ENCODE peak calls at places on chromosomes 7 and 10, in six cellular contexts. E is T-cell, I is psoas muscle, C is NCI-H2081, H is H54, B is HT-29. X is an unnamed sample.

GRCh38 chr7:157714166-157715070 is 377.6 kb downstream of the DNAJB6 start:
- DNase-seq in E (no peak), I (no peak), C (no peak), H (no peak), B (no peak), X (no peak)

GRCh38 chr7:107878636-107879035 is 12.3 kb upstream of the DLD start:
- DNase-seq in E (no peak), I (no peak), C (no peak), H (no peak), B (no peak), X (no peak)

GRCh38 chr7:27142562-27143021 is 889 bp downstream of the HOXA5 start:
- DNase-seq in E (no peak), I (peak; percentile 41), C (no peak), H (no peak), B (no peak), X (no peak)

GRCh38 chr7:101645951-101646350 is 16.9 kb upstream of the MYL10 start:
- DNase-seq in E (no peak), I (no peak), C (no peak), H (no peak), B (no peak), X (no peak)

GRCh38 chr7:900331-901040 is 24.1 kb downstream of the GET4 start:
- DNase-seq in E (no peak), I (no peak), C (no peak), H (no peak), B (no peak), X (no peak)

GRCh38 chr7:128444242-128444641 is 11.4 kb upstream of the HILPDA start:
- DNase-seq in E (no peak), I (no peak), C (peak; percentile 72), H (no peak), B (no peak), X (no peak)

GRCh38 chr7:55476071-55476803 is 96.1 kb downstream of the VOPP1 start:
- DNase-seq in E (no peak), I (no peak), C (peak; percentile 32), H (peak; percentile 79), B (no peak), X (no peak)

GRCh38 chr7:116616555-116617059 is 55.4 kb upstream of the MET start:
- DNase-seq in E (no peak), I (no peak), C (no peak), H (no peak), B (no peak), X (no peak)

GRCh38 chr10:7082967-7083366 is 327.9 kb downstream of the SFMBT2 start:
- DNase-seq in E (no peak), I (no peak), C (no peak), H (no peak), B (no peak), X (no peak)

GRCh38 chr7:106074257-106074656 is 37.9 kb downstream of the SYPL1 start:
- DNase-seq in E (no peak), I (no peak), C (no peak), H (no peak), B (no peak), X (no peak)

GRCh38 chr10:91634898-91635297 is 2.0 kb upstream of the PPP1R3C start:
- DNase-seq in E (no peak), I (no peak), C (no peak), H (no peak), B (no peak), X (no peak)

GRCh38 chr10:43574035-43574892 is at the start of gene ZNF239:
- DNase-seq in E (peak; percentile 74), I (peak; percentile 95), C (peak; percentile 48), H (no peak), B (peak; percentile 81), X (peak; percentile 81)

GRCh38 chr7:92639213-92639896 is 49.2 kb upstream of the FAM133B start:
- DNase-seq in E (no peak), I (no peak), C (no peak), H (no peak), B (no peak), X (no peak)

GRCh38 chr7:101985646-101986199 is 168.3 kb downstream of the CUX1 start:
- DNase-seq in E (no peak), I (no peak), C (no peak), H (no peak), B (no peak), X (no peak)

GRCh38 chr7:64885520-64886240 is 17.4 kb upstream of the ZNF273 start:
- DNase-seq in E (no peak), I (no peak), C (no peak), H (no peak), B (no peak), X (no peak)

GRCh38 chr7:124515431-124515830 is 250.2 kb downstream of the GPR37 start:
- DNase-seq in E (no peak), I (no peak), C (no peak), H (no peak), B (no peak), X (no peak)

GRCh38 chr7:131327049-131327625 is 539 bp upstream of the MKLN1 start:
- DNase-seq in E (no peak), I (no peak), C (peak; percentile 47), H (peak; percentile 48), B (no peak), X (no peak)

GRCh38 chr7:5689118-5689517 is 92.3 kb downstream of the RNF216 start:
- DNase-seq in E (peak; percentile 37), I (no peak), C (no peak), H (no peak), B (no peak), X (no peak)

GRCh38 chr10:10209152-10209551 is 808.5 kb upstream of the CELF2 start:
- DNase-seq in E (no peak), I (no peak), C (no peak), H (no peak), B (no peak), X (no peak)

GRCh38 chr10:35046074-35046473 is 44.1 kb downstream of the CUL2 start:
- DNase-seq in E (no peak), I (no peak), C (no peak), H (no peak), B (no peak), X (no peak)

GRCh38 chr10:120940299-120940900 is 89.2 kb downstream of the WDR11 start:
- DNase-seq in E (no peak), I (no peak), C (no peak), H (no peak), B (no peak), X (no peak)

GRCh38 chr7:158428842-158429753 is 158.5 kb downstream of the PTPRN2 start:
- DNase-seq in E (no peak), I (no peak), C (no peak), H (no peak), B (no peak), X (no peak)

X was measured in right lobe of liver.